ENCODE peak calls at places on chromosomes 1 and 21, in nine cellular contexts. M is lung microvascular endothelial cell; K is stimulated activated CD4-positive, alpha-beta T cell treated with anti-CD3 and anti-CD28 coated beads, TNF-alpha, amount 100 ng/mL, for 1 hour; J is putamen; H is posterior cingulate gyrus; C is stimulated activated CD8-positive, alpha-beta memory T cell treated with anti-CD3 and anti-CD28 coated beads, Interleukin-7, amount 100 ng/mL, for 24 hours; A is GF-D8; W is activated CD4-positive, alpha-beta T cell treated with anti-CD3 and anti-CD28 coated beads, Interleukin-2, amount 10 ng/mL, durations not matched to agents 7 days and 5 days; X is activated T-cell treated with anti-CD3 and anti-CD28 coated beads for 24 hours. R is an unnamed sample.

GRCh38 chr1:182242641-182243040 is 148.9 kb downstream of the GLUL start:
- DNase-seq in M (no peak), K (no peak), J (no peak), H (no peak), C (no peak), A (no peak), W (no peak), X (no peak), R (no peak)

GRCh38 chr1:230572121-230573083 is 69.9 kb upstream of the COG2 start:
- DNase-seq in M (no peak), K (no peak), J (peak; percentile 2), H (no peak), C (no peak), A (peak; percentile 6), W (no peak), X (no peak), R (no peak)

GRCh38 chr1:167332503-167332902 is 111.8 kb downstream of the POU2F1 start:
- DNase-seq in M (no peak), K (no peak), J (no peak), H (no peak), C (no peak), A (no peak), W (no peak), X (no peak), R (peak; percentile 21)

GRCh38 chr1:244272471-244273261 is 179.0 kb downstream of the ADSS2 start:
- DNase-seq in M (peak; percentile 92), K (peak; percentile 54), J (peak; percentile 91), H (peak; percentile 70), C (peak; percentile 26), A (peak; percentile 31), W (peak; percentile 78), X (peak; percentile 63), R (peak; percentile 95)

GRCh38 chr1:41689596-41689995 is 205.1 kb upstream of the EDN2 start:
- DNase-seq in M (no peak), K (no peak), J (peak; percentile 80), H (peak; percentile 46), C (no peak), A (no peak), W (no peak), X (no peak), R (no peak)

GRCh38 chr1:1788646-1789431 is 10.6 kb upstream of the NADK start:
- DNase-seq in M (peak; percentile 72), K (no peak), J (no peak), H (no peak), C (no peak), A (no peak), W (peak; percentile 17), X (no peak), R (no peak)

GRCh38 chr1:203325418-203326091 is 20.2 kb downstream of the BTG2 start:
- DNase-seq in M (peak; percentile 36), K (no peak), J (no peak), H (peak; percentile 64), C (no peak), A (no peak), W (no peak), X (no peak), R (peak; percentile 83)

GRCh38 chr1:32871364-32872188 is 864 bp upstream of the FNDC5 start:
- DNase-seq in M (no peak), K (no peak), J (no peak), H (no peak), C (no peak), A (no peak), W (no peak), X (no peak), R (no peak)

GRCh38 chr1:94416901-94417701 is 1.1 kb upstream of the ABCD3 start:
- DNase-seq in M (peak; percentile 65), K (no peak), J (peak; percentile 92), H (peak; percentile 46), C (no peak), A (no peak), W (no peak), X (no peak), R (peak; percentile 77)

GRCh38 chr21:16563795-16564194 is 834.0 kb downstream of the USP25 start:
- DNase-seq in M (peak; percentile 76), K (no peak), J (no peak), H (no peak), C (no peak), A (no peak), W (no peak), X (no peak), R (peak; percentile 62)

GRCh38 chr1:212285685-212286436 is 651 bp downstream of the PPP2R5A start:
- DNase-seq in M (peak; percentile 42), K (peak; percentile 45), J (peak; percentile 67), H (peak; percentile 47), C (peak; percentile 38), A (peak; percentile 45), W (peak; percentile 73), X (peak; percentile 57), R (peak; percentile 63)